ENCODE peak calls at places on chromosomes 13 and 19, in seven cellular contexts. One of them, this sample, is unnamed.

GRCh38 chr13:79663977-79664636 is 183.2 kb downstream of the NDFIP2 start:
- DNase-seq in Peyer's patch: no peak
- DNase-seq in cardiac muscle cell: no peak
- DNase-seq in tibial nerve: no peak
- DNase-seq in CD4-positive, CD25-positive, alpha-beta regulatory T cell: no peak
- DNase-seq in small intestine: no peak
- DNase-seq in IMR-90: no peak
- DNase-seq in this sample: no peak

GRCh38 chr13:50893211-50893852 is 16.3 kb upstream of the RNASEH2B start:
- DNase-seq in Peyer's patch: peak
- DNase-seq in CD4-positive, CD25-positive, alpha-beta regulatory T cell: peak
- DNase-seq in small intestine: peak
- DNase-seq in IMR-90: peak
- DNase-seq in cardiac muscle cell: no peak
- DNase-seq in tibial nerve: no peak
- DNase-seq in this sample: no peak

GRCh38 chr13:54241719-54242118 is 1213.1 kb downstream of the OLFM4 start:
- DNase-seq in cardiac muscle cell: peak
- DNase-seq in tibial nerve: no peak
- DNase-seq in CD4-positive, CD25-positive, alpha-beta regulatory T cell: no peak
- DNase-seq in Peyer's patch: no peak
- DNase-seq in small intestine: peak
- DNase-seq in IMR-90: no peak
- DNase-seq in this sample: no peak

GRCh38 chr19:46926201-46927071 is 65.6 kb downstream of the ARHGAP35 start:
- DNase-seq in IMR-90: no peak
- DNase-seq in cardiac muscle cell: no peak
- DNase-seq in CD4-positive, CD25-positive, alpha-beta regulatory T cell: no peak
- DNase-seq in Peyer's patch: no peak
- DNase-seq in small intestine: no peak
- DNase-seq in tibial nerve: no peak
- DNase-seq in this sample: no peak

GRCh38 chr19:49067554-49067953 is 2.9 kb upstream of the NTF4 start:
- DNase-seq in IMR-90: no peak
- DNase-seq in CD4-positive, CD25-positive, alpha-beta regulatory T cell: no peak
- DNase-seq in cardiac muscle cell: peak
- DNase-seq in small intestine: no peak
- DNase-seq in Peyer's patch: no peak
- DNase-seq in tibial nerve: no peak
- DNase-seq in this sample: no peak

GRCh38 chr13:25232937-25233515 is 54.3 kb downstream of the MTMR6 start:
- DNase-seq in small intestine: peak
- DNase-seq in cardiac muscle cell: peak
- DNase-seq in tibial nerve: no peak
- DNase-seq in CD4-positive, CD25-positive, alpha-beta regulatory T cell: peak
- DNase-seq in Peyer's patch: no peak
- DNase-seq in IMR-90: peak
- DNase-seq in this sample: no peak

GRCh38 chr19:52206481-52206880 is 16.6 kb downstream of the PPP2R1A start:
- DNase-seq in Peyer's patch: no peak
- DNase-seq in small intestine: no peak
- DNase-seq in CD4-positive, CD25-positive, alpha-beta regulatory T cell: no peak
- DNase-seq in tibial nerve: no peak
- DNase-seq in cardiac muscle cell: no peak
- DNase-seq in IMR-90: no peak
- DNase-seq in this sample: no peak

GRCh38 chr19:50702870-50703829 is 16.5 kb downstream of the SHANK1 start:
- DNase-seq in small intestine: no peak
- DNase-seq in cardiac muscle cell: no peak
- DNase-seq in tibial nerve: no peak
- DNase-seq in CD4-positive, CD25-positive, alpha-beta regulatory T cell: no peak
- DNase-seq in IMR-90: peak
- DNase-seq in Peyer's patch: no peak
- DNase-seq in this sample: no peak

GRCh38 chr13:70171151-70171550 is 62.9 kb upstream of the KLHL1 start:
- DNase-seq in CD4-positive, CD25-positive, alpha-beta regulatory T cell: no peak
- DNase-seq in IMR-90: no peak
- DNase-seq in tibial nerve: no peak
- DNase-seq in small intestine: no peak
- DNase-seq in Peyer's patch: no peak
- DNase-seq in cardiac muscle cell: no peak
- DNase-seq in this sample: no peak

GRCh38 chr13:101783554-101783953 is 331.1 kb downstream of the ITGBL1 start:
- DNase-seq in CD4-positive, CD25-positive, alpha-beta regulatory T cell: no peak
- DNase-seq in IMR-90: no peak
- DNase-seq in tibial nerve: no peak
- DNase-seq in cardiac muscle cell: no peak
- DNase-seq in Peyer's patch: no peak
- DNase-seq in small intestine: no peak
- DNase-seq in this sample: no peak

GRCh38 chr19:47619763-47620162 is 10.8 kb downstream of the BICRA start:
- DNase-seq in tibial nerve: no peak
- DNase-seq in Peyer's patch: no peak
- DNase-seq in cardiac muscle cell: no peak
- DNase-seq in small intestine: peak
- DNase-seq in CD4-positive, CD25-positive, alpha-beta regulatory T cell: no peak
- DNase-seq in IMR-90: peak
- DNase-seq in this sample: no peak

GRCh38 chr19:48627211-48627864 is 8.0 kb downstream of the SPHK2 start:
- DNase-seq in tibial nerve: no peak
- DNase-seq in Peyer's patch: no peak
- DNase-seq in IMR-90: no peak
- DNase-seq in CD4-positive, CD25-positive, alpha-beta regulatory T cell: no peak
- DNase-seq in small intestine: peak
- DNase-seq in cardiac muscle cell: no peak
- DNase-seq in this sample: no peak

GRCh38 chr19:38879400-38879751 is 1.3 kb upstream of the RINL start:
- DNase-seq in small intestine: no peak
- DNase-seq in cardiac muscle cell: no peak
- DNase-seq in tibial nerve: no peak
- DNase-seq in IMR-90: no peak
- DNase-seq in Peyer's patch: no peak
- DNase-seq in CD4-positive, CD25-positive, alpha-beta regulatory T cell: no peak
- DNase-seq in this sample: no peak

GRCh38 chr19:35905178-35905727 is 2.8 kb downstream of the TYROBP start:
- DNase-seq in CD4-positive, CD25-positive, alpha-beta regulatory T cell: no peak
- DNase-seq in Peyer's patch: no peak
- DNase-seq in small intestine: no peak
- DNase-seq in cardiac muscle cell: no peak
- DNase-seq in IMR-90: peak
- DNase-seq in tibial nerve: no peak
- DNase-seq in this sample: no peak
- H3K27ac ChIP-seq in CD4-positive, CD25-positive, alpha-beta regulatory T cell: peak
- H3K27ac ChIP-seq in Peyer's patch: no peak
- H3K27ac ChIP-seq in small intestine: no peak
- H3K27ac ChIP-seq in cardiac muscle cell: no peak
- H3K27ac ChIP-seq in IMR-90: peak
- H3K27ac ChIP-seq in tibial nerve: peak
- H3K27ac ChIP-seq in this sample: peak

GRCh38 chr19:2720777-2721569 is at the start of gene DIRAS1:
- DNase-seq in tibial nerve: no peak
- DNase-seq in IMR-90: no peak
- DNase-seq in cardiac muscle cell: peak
- DNase-seq in Peyer's patch: no peak
- DNase-seq in CD4-positive, CD25-positive, alpha-beta regulatory T cell: no peak
- DNase-seq in small intestine: no peak
- DNase-seq in this sample: no peak

GRCh38 chr19:2723345-2723715 is 2.2 kb upstream of the DIRAS1 start:
- DNase-seq in cardiac muscle cell: no peak
- DNase-seq in small intestine: no peak
- DNase-seq in IMR-90: no peak
- DNase-seq in CD4-positive, CD25-positive, alpha-beta regulatory T cell: no peak
- DNase-seq in Peyer's patch: no peak
- DNase-seq in tibial nerve: no peak
- DNase-seq in this sample: no peak

GRCh38 chr19:2719910-2720776 is 1.0 kb downstream of the DIRAS1 start:
- DNase-seq in CD4-positive, CD25-positive, alpha-beta regulatory T cell: no peak
- DNase-seq in cardiac muscle cell: no peak
- DNase-seq in Peyer's patch: no peak
- DNase-seq in IMR-90: peak
- DNase-seq in small intestine: no peak
- DNase-seq in tibial nerve: no peak
- DNase-seq in this sample: no peak

GRCh38 chr19:2722541-2723344 is 1.6 kb upstream of the DIRAS1 start:
- DNase-seq in CD4-positive, CD25-positive, alpha-beta regulatory T cell: no peak
- DNase-seq in Peyer's patch: no peak
- DNase-seq in small intestine: no peak
- DNase-seq in cardiac muscle cell: peak
- DNase-seq in IMR-90: peak
- DNase-seq in tibial nerve: no peak
- DNase-seq in this sample: peak

DNA sequence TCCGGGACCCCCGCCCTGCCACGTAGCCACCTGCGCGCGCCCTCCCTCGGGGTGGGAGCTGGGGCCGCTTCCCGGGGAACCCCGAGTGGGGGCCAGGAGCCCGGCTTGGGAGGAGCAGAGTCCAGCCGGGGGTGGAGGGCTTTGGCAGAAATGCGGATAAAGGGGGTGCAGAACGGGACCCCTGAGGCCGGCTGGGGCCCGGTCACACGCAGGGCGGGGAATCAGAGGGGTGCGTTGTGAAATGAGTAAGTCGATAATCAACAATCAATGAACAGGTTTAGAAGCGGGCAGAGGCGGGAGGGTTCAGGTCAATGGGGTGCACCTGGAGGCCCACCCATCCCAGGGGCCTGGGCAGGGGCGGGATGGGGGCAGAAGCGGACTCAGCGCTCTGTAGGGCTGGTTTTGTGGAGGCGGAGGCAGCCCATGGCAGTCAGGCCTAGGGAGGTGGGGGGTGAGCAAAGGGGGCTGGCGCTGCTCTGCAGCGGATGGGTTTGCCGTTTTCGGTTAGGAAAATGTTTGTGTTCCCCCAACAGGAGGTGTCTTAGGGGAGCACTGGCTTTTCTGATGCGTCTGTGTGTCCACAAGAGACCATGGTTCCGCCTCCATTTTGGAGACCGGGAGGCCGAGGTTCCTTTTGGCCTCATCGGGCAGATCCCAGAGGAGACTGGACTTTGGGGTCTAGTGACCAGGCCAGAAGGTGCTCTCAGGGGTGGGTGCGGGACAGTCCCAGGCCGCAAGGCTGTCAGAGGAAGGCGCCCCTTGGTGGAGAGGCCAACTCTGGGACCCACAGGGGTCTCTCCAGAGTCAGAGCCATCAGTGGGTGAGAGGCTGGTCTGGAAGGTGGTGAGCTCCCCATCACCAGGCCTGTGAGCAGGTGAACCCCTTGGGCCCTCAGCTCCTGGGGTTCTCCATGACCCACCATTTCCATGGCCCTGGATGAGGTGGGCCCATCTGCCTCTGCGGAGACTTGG is 683 bp upstream of the DIRAS1 start:
- DNase-seq in small intestine: no peak
- DNase-seq in cardiac muscle cell: no peak
- DNase-seq in Peyer's patch: no peak
- DNase-seq in tibial nerve: no peak
- DNase-seq in CD4-positive, CD25-positive, alpha-beta regulatory T cell: no peak
- DNase-seq in IMR-90: no peak
- DNase-seq in this sample: no peak
- H3K27ac ChIP-seq in small intestine: no peak
- H3K27ac ChIP-seq in cardiac muscle cell: no peak
- H3K27ac ChIP-seq in Peyer's patch: no peak
- H3K27ac ChIP-seq in tibial nerve: no peak
- H3K27ac ChIP-seq in CD4-positive, CD25-positive, alpha-beta regulatory T cell: no peak
- H3K27ac ChIP-seq in IMR-90: no peak
- H3K27ac ChIP-seq in this sample: no peak

GRCh38 chr13:72804301-72804700 is 22.4 kb downstream of the PIBF1 start:
- DNase-seq in small intestine: no peak
- DNase-seq in CD4-positive, CD25-positive, alpha-beta regulatory T cell: no peak
- DNase-seq in tibial nerve: no peak
- DNase-seq in IMR-90: no peak
- DNase-seq in Peyer's patch: no peak
- DNase-seq in cardiac muscle cell: no peak
- DNase-seq in this sample: no peak
- H3K27ac ChIP-seq in small intestine: no peak
- H3K27ac ChIP-seq in CD4-positive, CD25-positive, alpha-beta regulatory T cell: no peak
- H3K27ac ChIP-seq in tibial nerve: no peak
- H3K27ac ChIP-seq in IMR-90: no peak
- H3K27ac ChIP-seq in Peyer's patch: no peak
- H3K27ac ChIP-seq in cardiac muscle cell: no peak
- H3K27ac ChIP-seq in this sample: no peak

GRCh38 chr13:26710166-26710565 is 50.4 kb downstream of the GPR12 start:
- DNase-seq in cardiac muscle cell: no peak
- DNase-seq in tibial nerve: no peak
- DNase-seq in small intestine: no peak
- DNase-seq in Peyer's patch: no peak
- DNase-seq in IMR-90: no peak
- DNase-seq in CD4-positive, CD25-positive, alpha-beta regulatory T cell: no peak
- DNase-seq in this sample: no peak
- H3K27ac ChIP-seq in cardiac muscle cell: no peak
- H3K27ac ChIP-seq in tibial nerve: no peak
- H3K27ac ChIP-seq in small intestine: no peak
- H3K27ac ChIP-seq in Peyer's patch: no peak
- H3K27ac ChIP-seq in IMR-90: no peak
- H3K27ac ChIP-seq in CD4-positive, CD25-positive, alpha-beta regulatory T cell: no peak
- H3K27ac ChIP-seq in this sample: no peak

This sample was measured in left lung.